ENCODE peak calls at places on chromosomes 16 and 17, in five cellular contexts. N is A549, V is HepG2, J is K562, H is GM12878. B is an unnamed sample.

GRCh38 chr17:42403150-42403549 is 14.9 kb upstream of the STAT3 start:
- DNase-seq in N (no peak), V (no peak), H (no peak), J (peak), B (no peak)

GRCh38 chr17:68794636-68795503 is 160.3 kb downstream of the ABCA8 start:
- DNase-seq in N (no peak), V (peak), J (no peak), H (no peak), B (no peak)

GRCh38 chr17:78933959-78934568 is 8.9 kb upstream of the TIMP2 start:
- DNase-seq in H (no peak), N (peak), V (peak), J (no peak), B (peak)

GRCh38 chr16:84266451-84266850 is 26.6 kb upstream of the KCNG4 start:
- DNase-seq in N (peak), V (peak), H (peak), J (peak), B (peak)

GRCh38 chr17:27985306-27985705 is 57.2 kb upstream of the NLK start:
- DNase-seq in V (no peak), J (no peak), N (no peak), H (no peak), B (no peak)

GRCh38 chr17:77446959-77447634 is 306.3 kb downstream of the SEC14L1 start:
- DNase-seq in V (no peak), H (no peak), N (no peak), J (no peak), B (no peak)

GRCh38 chr17:45430006-45430737 is 2.5 kb downstream of the ARHGAP27 start:
- DNase-seq in J (no peak), V (no peak), N (no peak), H (no peak), B (no peak)

GRCh38 chr16:67767953-67768352 is 38.4 kb downstream of the RANBP10 start:
- DNase-seq in V (no peak), H (no peak), J (no peak), N (peak), B (no peak)

GRCh38 chr17:2704031-2704889 is 7.3 kb downstream of the CLUH start:
- DNase-seq in J (no peak), H (no peak), N (no peak), V (no peak), B (no peak)

DNA sequence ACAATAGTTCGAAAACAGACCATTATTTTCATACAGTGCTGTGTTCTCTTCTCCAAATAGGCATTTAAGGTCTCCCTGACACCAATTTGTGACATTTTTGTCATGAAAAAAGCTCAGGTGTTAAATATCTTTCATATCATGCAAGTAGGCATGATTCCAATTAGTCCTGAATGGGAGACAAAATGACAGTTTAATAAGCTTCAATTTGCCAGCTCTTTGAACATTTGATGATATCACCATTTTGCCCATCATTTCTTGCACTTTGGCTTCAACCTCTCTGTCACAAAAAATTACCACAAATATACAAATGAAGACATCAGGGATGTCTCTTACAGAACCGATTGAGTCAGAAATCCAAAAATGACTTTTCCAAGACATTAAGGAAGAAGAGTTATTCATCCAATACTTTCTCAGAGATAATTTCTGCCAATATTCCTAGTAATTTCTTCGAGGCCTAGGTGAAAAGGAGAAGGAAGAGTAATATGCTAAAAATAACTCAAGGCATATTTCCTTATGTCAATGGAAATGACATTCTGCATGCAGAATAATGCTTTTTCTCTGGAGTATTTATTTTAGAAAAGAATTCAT is 298.1 kb downstream of the CEP112 start:
- DNase-seq in J (no peak), V (no peak), N (no peak), H (no peak), B (no peak)
- TF ChIP-seq KDM1A in J (no peak), V (no peak), N (no peak), H (no peak), B (no peak)

DNA sequence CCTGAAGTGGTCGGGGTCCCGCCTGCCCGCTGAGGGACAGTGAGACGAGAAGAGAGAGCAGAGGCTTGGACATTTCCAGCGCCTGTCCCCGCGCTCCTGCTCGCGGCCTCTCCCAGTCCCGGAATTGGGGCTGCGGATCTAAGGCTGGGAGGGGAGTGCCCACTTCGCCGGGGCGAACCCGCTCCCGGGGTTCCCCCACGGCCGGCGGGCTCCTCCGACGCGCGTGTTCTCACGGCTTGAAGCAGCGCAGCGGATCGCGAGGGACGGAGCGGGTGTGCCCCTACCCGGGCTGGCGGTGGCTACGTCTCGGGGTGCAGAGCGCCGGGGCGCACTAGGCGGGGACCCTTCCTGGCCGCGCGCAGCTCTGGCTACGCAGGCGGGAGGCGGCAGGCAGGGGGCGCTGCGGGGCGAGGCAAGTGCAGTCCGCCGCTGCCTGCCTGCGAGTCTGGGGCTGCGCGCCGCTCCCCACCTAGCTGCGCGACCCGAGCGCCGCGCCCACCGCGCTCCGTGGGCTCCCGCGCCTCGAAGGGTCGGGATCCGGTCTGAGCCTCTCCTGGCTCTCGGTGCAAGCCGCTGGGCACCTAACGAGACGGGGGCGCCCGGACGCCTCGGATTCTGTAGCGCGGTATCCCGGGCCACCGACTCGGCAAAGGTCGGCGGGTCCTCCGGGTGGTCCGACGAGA is 1.2 kb downstream of the NGFR start:
- DNase-seq in N (peak), J (peak), H (no peak), V (no peak), B (peak)
- TF ChIP-seq KDM1A in N (no peak), J (no peak), H (no peak), V (no peak), B (no peak)

DNA sequence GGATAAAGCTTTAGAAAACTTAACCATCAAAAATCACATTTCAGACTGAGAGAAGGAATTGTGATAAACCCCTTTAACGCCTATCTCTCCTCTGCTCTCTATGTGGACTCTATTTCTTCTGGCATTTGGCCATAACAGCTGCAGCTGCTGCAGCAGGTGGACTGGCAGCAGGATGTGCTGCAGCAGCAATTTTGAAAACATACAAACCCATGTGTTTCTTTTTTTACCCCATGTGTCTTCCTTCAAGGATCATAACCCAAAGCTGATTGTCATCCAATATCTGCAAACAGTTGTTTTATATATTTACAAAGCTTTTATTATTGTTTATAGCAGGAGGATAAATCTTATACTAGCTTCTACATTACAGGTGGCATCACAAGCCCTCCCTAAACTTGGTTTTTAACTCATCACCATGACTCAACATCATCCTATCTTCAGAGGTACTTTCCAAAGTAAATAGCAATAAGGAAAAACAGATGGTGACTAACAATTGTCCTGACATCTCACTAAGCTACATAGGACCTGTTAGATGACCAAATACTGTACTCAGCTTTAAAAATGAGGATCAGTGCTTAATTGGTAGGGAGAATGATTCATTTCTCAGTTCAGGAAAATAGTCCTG is 14.5 kb upstream of the KRTAP9-2 start:
- DNase-seq in H (no peak), J (no peak), N (peak), V (no peak), B (no peak)
- TF ChIP-seq KDM1A in H (no peak), J (no peak), N (no peak), V (no peak), B (no peak)

GRCh38 chr17:4788807-4789700 is at the start of gene GLTPD2:
- DNase-seq in N (no peak), J (no peak), V (peak), H (no peak), B (peak)

GRCh38 chr17:4785311-4786110 is 653 bp downstream of the VMO1 start:
- DNase-seq in H (no peak), J (no peak), V (no peak), N (no peak), B (no peak)

GRCh38 chr17:4788159-4788806 is 481 bp upstream of the GLTPD2 start:
- DNase-seq in N (no peak), H (no peak), V (no peak), J (no peak), B (no peak)

GRCh38 chr17:4786516-4786915 is 352 bp upstream of the VMO1 start:
- DNase-seq in J (no peak), H (no peak), N (no peak), V (no peak), B (no peak)

DNA sequence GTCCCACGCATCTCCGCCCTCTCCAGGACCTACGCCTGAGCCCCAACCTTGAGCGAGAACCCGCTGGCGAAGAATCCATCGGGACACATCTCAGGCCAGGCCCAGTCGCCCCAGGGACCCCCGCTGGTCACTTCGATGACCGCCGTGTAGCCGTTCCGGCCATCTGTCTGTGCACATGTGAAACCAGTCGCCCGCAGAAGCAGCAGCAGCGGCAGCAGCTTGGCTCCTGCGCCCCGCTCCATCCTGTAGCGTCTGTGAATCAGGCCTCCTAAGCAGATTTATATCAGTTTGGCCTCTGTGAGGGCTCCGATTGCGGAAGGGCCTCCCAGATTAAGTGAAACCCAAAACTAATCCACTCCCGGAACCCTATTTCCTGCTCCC is at the start of gene VMO1:
- DNase-seq in V (no peak), J (no peak), H (no peak), N (no peak), B (no peak)
- TF ChIP-seq KDM1A in V (no peak), J (no peak), H (no peak), N (no peak), B (no peak)

GRCh38 chr16:57801098-57801855 is 1.0 kb downstream of the KIFC3 start:
- DNase-seq in J (no peak), V (no peak), N (peak), H (no peak), B (no peak)

GRCh38 chr16:57802635-57803412 is 533 bp upstream of the KIFC3 start:
- DNase-seq in V (peak), J (peak), N (peak), H (no peak), B (peak)

GRCh38 chr16:57800213-57801097 is 1.8 kb downstream of the KIFC3 start:
- DNase-seq in V (no peak), J (peak), N (no peak), H (no peak), B (no peak)

GRCh38 chr16:57803413-57803990 is 1.2 kb upstream of the KIFC3 start:
- DNase-seq in J (peak), V (no peak), H (no peak), N (no peak), B (no peak)

DNA sequence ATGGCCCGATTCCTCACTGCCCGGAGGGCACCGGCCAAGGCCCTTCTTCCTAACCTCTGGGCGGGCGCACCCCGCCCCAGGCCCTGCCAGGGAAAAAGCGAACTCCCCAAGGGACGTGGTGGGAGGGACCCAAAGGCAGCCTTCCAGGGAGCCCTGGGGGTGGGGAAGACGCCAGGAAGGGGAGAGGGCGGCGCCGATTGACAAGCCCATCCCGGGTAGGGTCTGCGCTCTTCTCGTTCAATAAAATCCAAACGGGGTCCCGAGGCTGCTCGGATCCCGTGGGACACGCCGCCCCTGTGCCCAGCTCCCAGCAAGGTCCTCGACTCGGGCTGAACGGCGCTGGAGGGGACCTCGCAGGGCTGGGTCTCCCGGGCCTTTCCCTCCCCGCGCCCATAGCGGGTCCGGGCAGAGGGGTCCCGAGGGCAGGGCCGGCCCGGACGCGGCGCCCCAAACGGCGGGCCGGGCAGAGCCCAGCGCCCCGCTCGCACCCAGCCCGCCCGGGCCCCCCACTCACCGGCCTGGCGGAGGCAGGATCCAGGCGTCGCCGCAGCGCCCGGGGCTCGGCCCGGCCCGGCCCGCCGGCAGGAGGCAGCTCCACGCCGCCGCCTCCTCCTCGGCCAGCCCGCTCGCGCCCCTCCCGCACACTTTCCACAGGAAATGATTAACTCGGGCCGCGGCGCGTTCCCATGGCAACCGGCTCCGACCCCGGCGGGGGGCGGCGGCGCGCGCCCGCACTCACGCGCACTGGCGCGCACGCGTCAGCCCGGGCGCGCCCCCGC is at the start of gene KIFC3:
- DNase-seq in N (peak), V (peak), H (no peak), J (peak), B (peak)
- TF ChIP-seq KDM1A in N (no peak), V (no peak), H (no peak), J (no peak), B (no peak)

GRCh38 chr17:848402-848801 is 66.2 kb downstream of the MRM3 start:
- DNase-seq in H (no peak), J (no peak), V (no peak), N (no peak), B (no peak)
- TF ChIP-seq KDM1A in H (no peak), J (no peak), V (no peak), N (no peak), B (no peak)

GRCh38 chr17:20191066-20191465 is 181.9 kb downstream of the SPECC1 start:
- DNase-seq in H (no peak), N (no peak), J (no peak), V (no peak), B (no peak)
- TF ChIP-seq KDM1A in H (no peak), N (no peak), J (no peak), V (no peak), B (no peak)

DNA sequence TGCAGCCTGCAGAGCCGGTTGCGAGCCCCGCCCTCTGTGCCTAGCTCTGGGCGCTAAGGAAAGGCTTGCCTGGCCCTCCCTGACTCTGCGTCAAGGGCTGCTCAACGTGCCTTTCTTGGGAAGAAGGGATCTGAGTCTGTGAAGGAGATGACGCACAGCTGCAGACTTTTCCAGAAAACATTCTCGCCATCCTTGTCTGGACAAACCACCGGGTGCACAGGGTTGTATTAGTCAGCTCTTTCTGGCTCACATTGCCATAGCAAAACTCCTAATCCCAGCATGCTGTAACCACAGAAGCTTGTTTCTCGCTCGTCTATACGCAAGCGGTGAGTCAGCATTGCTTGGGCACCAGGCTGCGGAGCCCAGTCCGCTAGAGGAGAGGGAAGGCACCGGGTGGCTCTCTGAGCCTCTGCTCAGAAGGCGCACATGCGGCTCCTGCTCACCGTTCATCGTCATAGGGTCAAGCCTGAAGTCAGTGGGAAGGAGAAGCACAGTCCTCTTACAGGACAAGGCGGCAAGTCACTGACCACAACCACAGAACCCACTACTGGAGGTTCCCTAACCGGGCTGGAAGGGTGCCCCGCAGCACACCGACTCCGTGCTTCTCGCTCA is 2.2 kb upstream of the CD300H start:
- DNase-seq in J (no peak), N (peak), H (no peak), V (no peak), B (no peak)
- TF ChIP-seq KDM1A in J (no peak), N (no peak), H (no peak), V (no peak), B (no peak)

GRCh38 chr16:49844399-49844798 is 11.5 kb downstream of the ZNF423 start:
- DNase-seq in N (no peak), V (no peak), H (no peak), J (no peak), B (no peak)

GRCh38 chr16:49842972-49843371 is 12.9 kb downstream of the ZNF423 start:
- DNase-seq in V (no peak), N (no peak), J (no peak), H (no peak), B (no peak)

GRCh38 chr16:49846800-49847199 is 9.1 kb downstream of the ZNF423 start:
- DNase-seq in H (no peak), N (no peak), V (no peak), J (no peak), B (no peak)

GRCh38 chr16:49839462-49839825 is 16.5 kb downstream of the ZNF423 start:
- DNase-seq in H (no peak), N (no peak), V (no peak), J (no peak), B (no peak)

GRCh38 chr16:49843758-49844157 is 12.2 kb downstream of the ZNF423 start:
- DNase-seq in N (no peak), H (no peak), J (no peak), V (no peak), B (no peak)
- TF ChIP-seq KDM1A in N (no peak), H (no peak), J (no peak), V (no peak), B (no peak)